ENCODE peak calls at places on chromosomes 1 and 21, in five cellular contexts. N is K562, A is SK-N-SH, S is A549, X is GM12878. L is an unnamed sample.
A peak's percentile ranks its signal among the peaks of the same experiment; 100 is the strongest.

GRCh38 chr1:192784395-192784794 is 24.4 kb upstream of the RGS2 start:
- DNase-seq in S (no peak), N (no peak), X (no peak), A (no peak), L (no peak)

GRCh38 chr1:115666702-115667101 is 24.9 kb downstream of the VANGL1 start:
- DNase-seq in N (no peak), X (no peak), S (no peak), A (no peak), L (no peak)

GRCh38 chr1:170596701-170597100 is 64.7 kb downstream of the GORAB start:
- DNase-seq in S (no peak), N (no peak), A (no peak), X (no peak), L (no peak)

GRCh38 chr21:42476493-42477342 is 19.3 kb downstream of the RSPH1 start:
- DNase-seq in S (no peak), N (no peak), A (no peak), X (no peak), L (no peak)

GRCh38 chr1:36793452-36793851 is 240.9 kb downstream of the GRIK3 start:
- DNase-seq in X (no peak), S (no peak), N (no peak), A (no peak), L (no peak)

GRCh38 chr1:108913105-108913948 is 36.5 kb downstream of the GPSM2 start:
- DNase-seq in S (no peak), N (peak; percentile 82), A (peak; percentile 29), X (no peak), L (peak; percentile 6)

GRCh38 chr1:81613803-81614202 is 186.9 kb upstream of the ADGRL2 start:
- DNase-seq in N (no peak), X (no peak), A (peak; percentile 19), S (no peak), L (no peak)

GRCh38 chr1:63704443-63704842 is 69.4 kb upstream of the ROR1 start:
- DNase-seq in X (no peak), N (no peak), S (peak; percentile 33), A (no peak), L (peak; percentile 22)

GRCh38 chr1:67019121-67019520 is 34.8 kb downstream of the SLC35D1 start:
- DNase-seq in X (no peak), N (no peak), S (no peak), A (no peak), L (no peak)

DNA sequence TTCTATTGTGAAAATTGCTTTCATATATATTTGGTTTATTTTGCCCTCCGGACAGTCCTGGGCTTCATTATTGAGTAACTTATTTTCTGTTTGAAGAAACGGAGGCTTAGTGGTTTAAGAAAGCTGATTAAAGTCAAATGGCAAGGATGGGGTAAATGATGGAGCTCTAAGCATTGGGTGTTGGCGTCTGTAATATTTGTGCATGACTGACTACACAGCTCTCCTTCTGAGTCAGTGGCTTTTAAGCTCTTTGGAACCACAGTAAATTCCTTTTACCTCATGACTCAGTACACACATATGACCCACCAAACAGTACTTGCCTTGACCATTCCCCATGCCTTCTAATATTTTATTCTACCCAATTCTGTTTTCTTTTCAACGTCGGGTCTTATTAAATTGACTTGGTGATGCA is 21.0 kb downstream of the B3GALT5 start:
- DNase-seq in S (peak; percentile 72), N (no peak), A (no peak), X (no peak), L (peak; percentile 92)
- TF ChIP-seq RCOR1 in S (no peak), N (no peak), A (no peak), X (no peak), L (no peak)

GRCh38 chr1:201504799-201505504 is 2.0 kb downstream of the CSRP1 start:
- DNase-seq in S (no peak), A (no peak), N (no peak), X (no peak), L (no peak)

GRCh38 chr1:201506573-201507567 is at the start of gene CSRP1:
- DNase-seq in S (peak; percentile 98), X (peak; percentile 39), A (peak; percentile 96), N (peak; percentile 91), L (peak; percentile 87)

GRCh38 chr1:201506092-201506491 is 831 bp downstream of the CSRP1 start:
- DNase-seq in S (no peak), X (no peak), A (no peak), N (no peak), L (no peak)

GRCh38 chr1:201504179-201504631 is 2.7 kb downstream of the CSRP1 start:
- DNase-seq in X (no peak), N (no peak), A (no peak), S (no peak), L (peak; percentile 60)

DNA sequence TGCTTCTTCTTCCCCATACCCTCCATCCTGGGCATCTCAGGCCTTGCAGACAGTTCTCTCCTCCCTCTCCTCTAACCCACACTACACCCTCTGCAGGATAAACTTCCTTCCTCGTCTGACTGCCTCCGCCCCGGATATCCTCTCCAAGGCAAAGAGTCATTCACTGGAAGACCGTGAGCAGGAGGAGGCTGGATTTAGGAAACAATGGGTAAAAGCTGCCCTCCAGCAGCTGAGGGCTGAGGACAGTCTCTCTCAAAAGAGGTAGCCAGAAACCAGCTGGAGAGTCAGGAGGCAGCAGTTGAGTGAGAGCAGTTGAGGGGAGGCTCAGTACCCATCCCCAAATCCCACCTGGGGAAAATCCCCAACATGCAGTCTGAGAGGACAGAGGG is 1.4 kb downstream of the CSRP1 start:
- DNase-seq in X (no peak), N (no peak), S (no peak), A (no peak), L (peak; percentile 76)
- TF ChIP-seq RCOR1 in X (no peak), N (no peak), S (no peak), A (no peak), L (no peak)

GRCh38 chr1:16146888-16147614 is 8.8 kb downstream of the EPHA2 start:
- DNase-seq in S (no peak), A (no peak), X (no peak), N (peak; percentile 72), L (peak; percentile 65)

GRCh38 chr1:16144325-16145029 is 11.4 kb downstream of the EPHA2 start:
- DNase-seq in N (peak; percentile 54), S (peak; percentile 59), A (no peak), X (no peak), L (no peak)

GRCh38 chr1:16145030-16145987 is 10.6 kb downstream of the EPHA2 start:
- DNase-seq in N (no peak), X (no peak), S (peak; percentile 83), A (no peak), L (peak; percentile 92)

GRCh38 chr1:16147615-16147926 is 8.3 kb downstream of the EPHA2 start:
- DNase-seq in S (no peak), X (no peak), A (no peak), N (no peak), L (no peak)

GRCh38 chr1:16145988-16146887 is 9.6 kb downstream of the EPHA2 start:
- DNase-seq in X (no peak), A (peak; percentile 59), N (peak; percentile 98), S (peak; percentile 82), L (peak; percentile 92)
- TF ChIP-seq RCOR1 in X (no peak), A (no peak), N (no peak), S (no peak), L (no peak)

DNA sequence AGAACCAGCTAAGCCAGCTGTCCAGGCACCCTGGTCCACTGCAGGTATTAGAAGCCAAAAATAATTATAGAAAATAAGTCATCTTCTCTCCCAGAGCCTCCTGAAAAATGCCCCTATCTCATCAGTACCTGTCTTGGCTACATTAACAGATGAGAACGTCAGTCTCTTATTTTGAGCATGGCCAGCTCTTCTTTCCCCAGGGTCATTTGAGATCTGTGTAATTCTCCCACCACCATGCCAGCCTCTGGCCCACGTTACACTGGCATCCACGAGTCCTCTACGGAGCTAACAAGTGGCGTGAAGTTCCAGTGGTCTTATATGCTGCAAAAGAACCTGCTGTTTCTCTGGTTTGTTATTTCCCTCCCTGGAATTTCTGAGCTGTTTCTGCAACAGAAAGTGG is 118.0 kb downstream of the ATP5PO start:
- DNase-seq in A (no peak), X (no peak), N (no peak), S (no peak), L (no peak)
- TF ChIP-seq RCOR1 in A (no peak), X (no peak), N (no peak), S (no peak), L (no peak)

DNA sequence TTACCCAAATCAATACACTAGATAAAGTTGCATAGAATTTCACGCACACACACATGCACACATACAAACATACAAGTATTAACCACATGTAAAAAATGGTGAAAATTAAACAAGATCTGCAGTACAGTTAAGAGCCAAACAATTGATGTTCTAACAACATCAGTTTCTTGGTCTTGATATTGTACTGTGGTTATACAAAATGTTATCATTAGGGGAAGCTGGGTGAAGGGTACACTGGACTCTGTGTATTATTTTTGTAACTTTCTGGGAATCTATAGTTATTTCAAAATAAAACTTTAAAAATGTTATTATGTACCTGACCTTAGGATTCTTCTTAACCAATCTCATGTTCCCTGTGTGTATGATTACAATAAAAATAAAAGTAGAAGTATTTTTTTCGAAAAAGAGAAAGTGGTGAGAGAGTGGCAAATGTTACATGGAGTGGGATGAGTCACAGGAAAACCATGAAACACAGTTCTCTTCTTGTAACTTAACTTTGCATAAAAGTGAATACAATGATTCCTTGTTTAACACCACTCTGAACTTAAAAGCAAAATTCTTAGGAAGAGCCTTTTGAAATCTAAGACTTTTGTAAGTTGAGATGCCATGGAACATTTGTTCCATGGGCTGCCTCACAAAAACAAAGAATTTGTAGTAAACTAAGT is 101.6 kb upstream of the RUNX1 start:
- DNase-seq in S (no peak), X (no peak), A (no peak), N (no peak), L (peak; percentile 73)
- TF ChIP-seq RCOR1 in S (no peak), X (no peak), A (no peak), N (no peak), L (no peak)